ENCODE peak calls at places on chromosomes 11 and 22, in five cellular contexts. X is A549, M is HepG2, A is K562, T is GM12878. G is an unnamed sample.

GRCh38 chr11:62067741-62068140 is 56.1 kb upstream of the INCENP start:
- DNase-seq in A (no peak), M (no peak), T (no peak), X (no peak), G (no peak)

GRCh38 chr11:44737222-44737621 is 10.5 kb downstream of the TSPAN18 start:
- DNase-seq in X (no peak), M (no peak), T (no peak), A (no peak), G (no peak)

GRCh38 chr22:35524966-35525686 is 15.5 kb upstream of the RASD2 start:
- DNase-seq in T (no peak), X (no peak), M (no peak), A (no peak), G (peak; percentile 88)

GRCh38 chr22:31692186-31692886 is 30.3 kb upstream of the PISD start:
- DNase-seq in A (no peak), T (no peak), X (no peak), M (no peak), G (no peak)

GRCh38 chr11:33263549-33263948 is 6.4 kb downstream of the HIPK3 start:
- DNase-seq in A (no peak), T (no peak), X (no peak), M (no peak), G (no peak)

GRCh38 chr11:67639438-67639859 is at the start of gene TBX10:
- DNase-seq in A (no peak), X (no peak), M (no peak), T (no peak), G (no peak)

GRCh38 chr11:131099746-131100145 is 183.5 kb upstream of the SNX19 start:
- DNase-seq in M (peak; percentile 4), A (no peak), T (no peak), X (no peak), G (no peak)

GRCh38 chr22:47203554-47203991 is 441.1 kb downstream of the TBC1D22A start:
- DNase-seq in X (no peak), T (no peak), A (no peak), M (no peak), G (no peak)

GRCh38 chr11:82225930-82226329 is 507.7 kb downstream of the FAM181B start:
- DNase-seq in T (no peak), A (no peak), M (no peak), X (no peak), G (no peak)

GRCh38 chr11:57126766-57127400 is 54.9 kb upstream of the LRRC55 start:
- DNase-seq in M (no peak), A (peak; percentile 63), T (no peak), X (peak; percentile 29), G (no peak)

GRCh38 chr11:132595711-132596111 is 936.6 kb downstream of the OPCML start:
- DNase-seq in X (no peak), M (no peak), A (no peak), T (no peak), G (peak; percentile 32)

GRCh38 chr11:128497057-128497957 is 90.1 kb downstream of the ETS1 start:
- DNase-seq in X (peak; percentile 86), A (no peak), M (no peak), T (peak; percentile 87), G (peak; percentile 57)

GRCh38 chr11:85826096-85826855 is 15.3 kb upstream of the SYTL2 start:
- DNase-seq in A (peak; percentile 35), X (peak; percentile 58), T (no peak), M (no peak), G (peak; percentile 64)

GRCh38 chr11:34311126-34311525 is 46.7 kb downstream of the ABTB2 start:
- DNase-seq in M (no peak), T (no peak), X (no peak), A (no peak), G (no peak)

GRCh38 chr22:49659924-49660315 is 167.8 kb downstream of the BRD1 start:
- DNase-seq in A (no peak), X (no peak), M (no peak), T (no peak), G (no peak)
- TF ChIP-seq USF2 in A (no peak), X (no peak), M (no peak), T (no peak), G (no peak)

GRCh38 chr11:114764563-114764962 is 86.2 kb downstream of the NXPE2 start:
- DNase-seq in T (no peak), X (no peak), M (no peak), A (no peak), G (no peak)

GRCh38 chr11:114758627-114759026 is 80.3 kb downstream of the NXPE2 start:
- DNase-seq in X (no peak), T (no peak), A (no peak), M (no peak), G (no peak)

DNA sequence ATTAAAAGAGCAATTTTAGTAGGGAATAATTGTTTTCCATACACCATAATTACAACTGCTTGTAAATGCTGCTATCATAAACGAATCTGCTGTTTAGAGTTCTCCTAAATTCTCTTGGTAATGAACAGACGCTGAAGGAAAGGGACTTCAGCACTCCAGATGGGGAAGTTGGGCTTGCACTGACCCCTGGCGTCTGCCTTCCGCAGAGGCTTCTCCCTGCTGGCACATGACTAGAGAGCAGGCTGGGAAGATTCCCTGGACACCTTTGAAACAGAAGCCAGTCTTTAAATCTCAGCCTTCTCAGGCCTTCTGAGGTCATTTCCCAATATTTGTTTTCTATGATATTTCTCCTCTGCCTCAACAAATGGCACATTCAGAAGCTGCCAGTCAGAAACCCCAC is 84.1 kb downstream of the NXPE2 start:
- DNase-seq in X (peak; percentile 56), M (peak; percentile 26), T (no peak), A (peak; percentile 49), G (peak; percentile 77)
- TF ChIP-seq REST in X (no peak), M (no peak), T (no peak), A (no peak), G (no peak)

GRCh38 chr11:134730596-134731538 is 318.8 kb upstream of the B3GAT1 start:
- DNase-seq in M (no peak), X (no peak), A (no peak), T (no peak), G (no peak)
- TF ChIP-seq USF2 in M (no peak), X (no peak), A (no peak), T (no peak), G (no peak)

GRCh38 chr11:571802-572185 is 4.5 kb upstream of the PHRF1 start:
- DNase-seq in M (no peak), X (no peak), A (no peak), T (no peak), G (no peak)

GRCh38 chr11:575996-576756 is at the start of gene PHRF1:
- DNase-seq in M (peak; percentile 88), X (peak; percentile 95), T (peak; percentile 66), A (peak; percentile 99), G (peak; percentile 100)

GRCh38 chr11:574632-575323 is 1.5 kb upstream of the PHRF1 start:
- DNase-seq in A (no peak), X (no peak), M (no peak), T (no peak), G (no peak)

GRCh38 chr11:575324-575995 is 810 bp upstream of the PHRF1 start:
- DNase-seq in M (peak; percentile 59), X (no peak), A (no peak), T (no peak), G (no peak)

DNA sequence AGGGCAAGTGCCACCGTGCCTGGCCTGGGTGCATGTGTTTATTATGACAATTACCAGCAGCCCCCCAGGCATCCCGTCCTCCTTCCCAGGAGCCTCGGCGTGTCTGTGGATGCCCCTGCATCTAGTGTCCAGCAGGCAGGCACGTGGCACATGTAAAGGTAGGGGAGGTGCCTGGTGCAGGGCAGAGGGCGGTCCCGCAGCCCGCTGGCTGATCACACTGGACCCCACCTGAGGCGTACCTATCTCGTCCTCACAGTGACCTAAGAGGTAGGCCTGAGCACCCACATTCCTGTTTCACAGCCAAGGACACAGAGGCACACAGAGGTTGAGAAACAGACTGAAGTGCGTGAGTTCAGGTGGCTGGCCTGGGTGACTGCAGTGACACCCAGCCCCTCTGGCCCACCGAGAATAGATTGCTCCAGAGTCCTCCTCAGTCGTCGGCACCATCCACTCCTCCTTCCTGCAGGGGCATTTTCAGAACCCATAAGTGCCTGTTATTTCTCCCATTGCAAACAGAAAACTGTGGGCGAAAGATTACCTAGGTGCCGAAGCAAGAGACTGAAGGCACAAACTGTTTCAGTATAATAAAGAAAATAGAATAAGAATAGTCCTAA is 3.0 kb upstream of the PHRF1 start:
- DNase-seq in X (no peak), T (no peak), M (peak; percentile 42), A (no peak), G (no peak)
- TF ChIP-seq REST in X (no peak), T (no peak), M (no peak), A (no peak), G (no peak)

DNA sequence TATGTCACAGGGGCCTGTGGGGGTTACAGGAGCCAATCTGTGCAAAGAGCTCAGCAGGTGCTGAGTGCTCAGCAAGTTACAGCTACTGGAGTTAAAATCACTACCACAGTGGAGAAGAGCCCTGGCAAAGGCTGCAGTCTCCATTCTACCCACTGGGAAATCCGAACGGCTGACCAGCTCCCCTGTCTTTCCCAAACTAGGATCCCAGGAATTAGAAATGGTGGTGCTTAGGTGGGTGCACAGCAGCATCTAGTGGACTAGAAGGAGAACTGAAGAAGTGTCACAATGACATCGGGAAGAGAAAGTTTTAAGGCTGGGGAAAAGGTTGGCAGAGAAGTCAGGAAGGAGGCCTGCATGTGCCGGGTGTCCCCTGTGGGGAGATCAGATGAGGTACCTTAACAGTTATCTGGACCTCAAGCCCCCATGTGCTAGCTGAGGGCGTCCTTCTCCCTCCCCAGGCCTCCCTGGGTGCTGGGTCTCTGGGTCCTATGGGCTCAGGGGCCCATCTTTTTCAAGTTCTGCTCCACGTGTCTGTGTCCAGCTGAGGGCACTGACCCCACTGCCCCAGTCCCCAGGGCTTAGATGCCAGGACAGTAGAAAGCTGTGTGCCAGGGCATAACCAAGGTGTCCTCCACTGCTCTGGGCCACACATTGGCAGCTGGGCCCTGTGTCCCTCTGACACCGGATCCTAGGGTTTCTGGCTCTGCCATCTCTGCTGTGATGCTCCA is 1.9 kb downstream of the PIWIL3 start:
- DNase-seq in T (no peak), X (peak; percentile 69), A (peak; percentile 25), M (peak; percentile 61), G (peak; percentile 70)
- TF ChIP-seq USF2 in T (no peak), X (no peak), A (no peak), M (no peak), G (no peak)

DNA sequence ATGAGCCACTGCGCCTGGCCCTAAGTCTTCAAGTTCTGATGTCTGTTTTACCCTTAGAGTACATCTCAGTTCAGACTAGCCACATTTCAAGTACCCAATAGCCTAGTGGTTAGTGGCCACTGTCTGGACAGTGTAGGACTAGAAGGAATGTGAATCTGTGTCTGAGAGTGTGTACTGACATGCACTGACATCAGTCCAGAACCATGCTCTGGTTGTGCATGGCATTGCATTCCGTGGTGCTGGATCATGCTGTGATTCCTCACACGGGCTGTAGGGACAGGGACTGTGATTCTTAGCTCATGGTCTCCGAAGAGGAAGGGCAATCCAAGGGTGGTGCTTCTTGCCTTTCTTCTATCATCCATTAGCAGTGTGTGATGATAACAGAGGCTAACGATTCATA is 41.1 kb downstream of the AMOTL1 start:
- DNase-seq in M (no peak), X (no peak), A (no peak), T (no peak), G (no peak)
- TF ChIP-seq REST in M (no peak), X (no peak), A (no peak), T (no peak), G (no peak)

G was measured in SK-N-SH.